ENCODE peak calls at places on chromosomes 6 and 20, in ten cellular contexts. Q is CD8-positive, alpha-beta T cell; C is ascending aorta; M is tibial nerve; U is keratinocyte; H is vagina; A is lung; D is ovary; T is fibroblast of lung; Y is left ventricle myocardium inferior. I is an unnamed sample.

GRCh38 chr20:43914697-43915208 is at the start of gene TOX2:
- DNase-seq in D (peak), Y (peak), H (no peak), A (no peak), Q (peak), C (no peak), T (peak), M (no peak), U (no peak), I (no peak)

GRCh38 chr6:127146935-127147334 is 28.5 kb downstream of the RSPO3 start:
- DNase-seq in U (no peak), C (no peak), H (no peak), M (no peak), T (peak), D (no peak), A (no peak), Q (no peak), Y (no peak), I (no peak)

GRCh38 chr6:34128045-34128444 is 17.8 kb downstream of the GRM4 start:
- DNase-seq in Q (no peak), M (no peak), C (no peak), H (no peak), Y (no peak), T (no peak), A (no peak), D (no peak), U (no peak), I (no peak)

GRCh38 chr6:134936476-134936875 is 13.4 kb downstream of the ALDH8A1 start:
- DNase-seq in C (no peak), U (no peak), Q (no peak), D (no peak), Y (no peak), M (no peak), H (no peak), T (peak), A (no peak), I (no peak)

GRCh38 chr6:111918825-111919224 is 45.6 kb upstream of the FYN start:
- DNase-seq in T (peak), D (no peak), M (no peak), U (no peak), Y (peak), Q (no peak), C (no peak), H (no peak), A (no peak), I (no peak)

GRCh38 chr20:59880198-59880597 is 53.2 kb downstream of the SYCP2 start:
- DNase-seq in M (no peak), Q (no peak), D (no peak), A (no peak), Y (no peak), T (no peak), C (no peak), H (no peak), U (no peak), I (no peak)

GRCh38 chr6:36548401-36548743 is 1.1 kb upstream of the STK38 start:
- DNase-seq in Y (no peak), D (no peak), H (no peak), C (no peak), Q (no peak), U (no peak), M (no peak), T (no peak), A (no peak), I (no peak)

GRCh38 chr6:100176321-100176950 is 182.4 kb upstream of the MCHR2 start:
- DNase-seq in Y (no peak), M (peak), U (no peak), H (no peak), C (no peak), T (peak), D (no peak), Q (no peak), A (no peak), I (no peak)

GRCh38 chr6:136236491-136237293 is 13.4 kb downstream of the MTFR2 start:
- DNase-seq in Y (no peak), U (no peak), A (no peak), Q (no peak), M (no peak), T (no peak), D (no peak), C (no peak), H (no peak), I (no peak)

GRCh38 chr6:169165561-169166300 is 87.9 kb downstream of the THBS2 start:
- DNase-seq in D (no peak), A (no peak), H (peak), M (no peak), U (no peak), Q (no peak), T (peak), C (no peak), Y (no peak), I (no peak)

GRCh38 chr20:1841554-1842140 is 53.6 kb upstream of the SIRPA start:
- DNase-seq in U (no peak), Y (no peak), C (no peak), H (no peak), M (no peak), D (no peak), T (no peak), A (no peak), Q (no peak), I (no peak)

GRCh38 chr6:37137881-37138568 is 31.9 kb upstream of the PIM1 start:
- DNase-seq in Y (no peak), C (no peak), A (no peak), M (no peak), Q (no peak), T (peak), H (no peak), D (peak), U (no peak), I (no peak)

GRCh38 chr20:40913224-40913821 is 115.3 kb upstream of the TOP1 start:
- DNase-seq in U (no peak), H (no peak), C (no peak), T (no peak), Y (no peak), A (no peak), M (no peak), D (no peak), Q (no peak), I (no peak)

GRCh38 chr6:104566411-104566810 is 293.3 kb downstream of the HACE1 start:
- DNase-seq in H (no peak), C (no peak), T (peak), U (no peak), D (no peak), M (no peak), Y (no peak), A (no peak), Q (no peak), I (no peak)

GRCh38 chr6:134632034-134632433 is 314.1 kb upstream of the SGK1 start:
- DNase-seq in D (no peak), M (no peak), Y (no peak), H (no peak), A (no peak), U (no peak), T (no peak), Q (no peak), C (no peak), I (no peak)

GRCh38 chr6:3194535-3195376 is 32.7 kb downstream of the TUBB2B start:
- DNase-seq in H (no peak), A (no peak), D (no peak), M (no peak), C (no peak), U (no peak), Y (no peak), T (peak), Q (no peak), I (peak)

GRCh38 chr20:35662541-35662940 is 2.2 kb downstream of the CPNE1 start:
- DNase-seq in T (no peak), D (no peak), Y (no peak), Q (no peak), U (no peak), C (no peak), M (no peak), A (no peak), H (no peak), I (no peak)

GRCh38 chr6:157273756-157274088 is 49.6 kb downstream of the TMEM242 start:
- DNase-seq in C (no peak), D (peak), Y (peak), T (peak), Q (peak), U (no peak), M (no peak), A (no peak), H (peak), I (peak)

GRCh38 chr6:3361312-3362037 is 95.4 kb downstream of the SLC22A23 start:
- DNase-seq in Q (no peak), U (no peak), M (no peak), Y (no peak), H (no peak), C (no peak), D (no peak), T (no peak), A (no peak), I (no peak)

GRCh38 chr20:62127799-62128198 is 5.5 kb downstream of the LSM14B start:
- DNase-seq in A (no peak), C (no peak), U (no peak), D (no peak), Q (no peak), M (no peak), H (no peak), Y (no peak), T (no peak), I (no peak)

GRCh38 chr20:64065973-64066341 is 3.0 kb downstream of the TCEA2 start:
- DNase-seq in C (no peak), M (no peak), Y (no peak), H (no peak), U (no peak), D (no peak), Q (peak), A (no peak), T (peak), I (no peak)

GRCh38 chr6:129651291-129651691 is 58.7 kb downstream of the ARHGAP18 start:
- DNase-seq in U (no peak), M (no peak), Y (no peak), Q (no peak), D (no peak), H (no peak), A (no peak), T (no peak), C (no peak), I (no peak)

GRCh38 chr20:57312138-57312537 is 17.5 kb upstream of the SPO11 start:
- DNase-seq in D (no peak), C (no peak), A (no peak), H (peak), U (no peak), M (no peak), T (no peak), Y (no peak), Q (no peak), I (peak)

GRCh38 chr6:5772634-5773230 is 234.0 kb downstream of the NRN1 start:
- DNase-seq in H (no peak), U (no peak), T (no peak), Y (no peak), C (no peak), Q (no peak), D (no peak), M (no peak), A (no peak), I (no peak)

GRCh38 chr6:158910484-158911075 is 89.4 kb downstream of the RSPH3 start:
- DNase-seq in Y (no peak), T (peak), Q (peak), M (no peak), C (no peak), A (peak), D (no peak), H (no peak), U (no peak), I (no peak)

GRCh38 chr6:84139311-84139710 is 88.1 kb downstream of the CEP162 start:
- DNase-seq in M (no peak), Y (no peak), U (no peak), D (no peak), T (no peak), A (no peak), C (no peak), H (no peak), Q (no peak), I (no peak)

GRCh38 chr6:104958720-104959452 is 2.0 kb downstream of the LIN28B start:
- DNase-seq in C (no peak), M (no peak), Q (no peak), D (no peak), T (no peak), U (no peak), A (no peak), H (no peak), Y (no peak), I (no peak)

GRCh38 chr6:75449625-75450206 is 43.9 kb downstream of the FILIP1 start:
- DNase-seq in H (no peak), A (no peak), D (no peak), Y (no peak), Q (no peak), M (no peak), C (no peak), T (peak), U (no peak), I (no peak)

GRCh38 chr6:145374566-145374965 is 360.8 kb downstream of the EPM2A start:
- DNase-seq in D (no peak), U (no peak), Q (no peak), M (no peak), T (no peak), A (no peak), H (no peak), Y (no peak), C (no peak), I (no peak)

GRCh38 chr6:143973097-143973979 is 34.7 kb downstream of the PLAGL1 start:
- DNase-seq in U (no peak), A (no peak), Y (no peak), T (no peak), D (no peak), M (no peak), C (no peak), H (no peak), Q (no peak), I (no peak)

GRCh38 chr6:125904871-125905270 is 51.7 kb upstream of the HINT3 start:
- DNase-seq in T (peak), Y (no peak), U (peak), C (no peak), A (no peak), Q (peak), M (no peak), H (no peak), D (no peak), I (peak)

GRCh38 chr6:7390218-7390878 is 740 bp downstream of the RIOK1 start:
- DNase-seq in D (no peak), C (no peak), M (no peak), H (no peak), A (no peak), Q (peak), T (no peak), Y (no peak), U (no peak), I (no peak)

GRCh38 chr6:106974337-106974998 is at the start of gene CD24:
- DNase-seq in C (no peak), T (peak), A (no peak), Y (no peak), M (no peak), D (no peak), Q (no peak), H (no peak), U (peak), I (no peak)

DNA sequence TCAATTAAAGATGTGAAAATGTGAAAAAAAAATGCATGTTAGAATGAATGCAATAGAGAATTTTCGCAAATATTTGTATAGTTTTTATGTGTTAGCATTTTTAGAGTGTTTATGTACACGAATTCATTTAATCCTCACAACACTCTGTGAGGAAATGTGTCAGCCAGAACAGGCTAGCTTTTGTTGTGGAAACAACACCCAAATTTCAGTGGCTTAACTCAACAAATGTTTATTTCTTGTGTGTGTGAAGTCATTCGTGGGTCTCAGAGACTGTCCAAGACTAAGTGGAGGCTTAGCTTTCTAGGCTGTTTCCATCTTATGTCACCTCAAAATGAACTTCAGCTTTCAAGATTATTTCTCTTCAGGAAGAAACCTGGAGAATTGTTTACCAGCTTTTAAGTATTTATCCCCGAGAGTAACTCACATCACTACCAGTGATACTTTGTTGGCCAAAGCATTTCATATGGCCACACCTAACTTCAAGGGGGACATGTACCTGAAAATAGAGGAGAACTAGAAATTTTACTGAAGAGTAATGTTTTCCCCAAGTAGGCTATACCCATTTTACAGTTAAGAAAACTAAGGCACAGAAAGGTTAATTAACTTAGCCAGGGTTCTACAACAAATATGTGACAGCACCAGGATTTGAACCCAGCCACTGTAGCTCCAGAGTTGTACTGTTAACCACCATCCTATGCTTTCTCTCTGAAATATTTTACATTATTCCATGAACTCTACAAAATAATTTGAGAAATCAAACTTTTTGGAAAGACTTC is 306.1 kb downstream of the QKI start:
- DNase-seq in U (no peak), Q (no peak), Y (no peak), C (no peak), M (no peak), D (no peak), A (no peak), H (no peak), T (no peak), I (no peak)
- H3K4me3 ChIP-seq in U (no peak), Q (no peak), Y (no peak), C (no peak), M (no peak), D (no peak), A (no peak), H (no peak), T (no peak), I (no peak)

GRCh38 chr20:46758929-46759669 is 49.6 kb downstream of the SLC2A10 start:
- DNase-seq in H (no peak), Y (no peak), T (no peak), A (no peak), Q (no peak), M (no peak), U (no peak), D (no peak), C (no peak), I (no peak)
- H3K4me3 ChIP-seq in H (no peak), Y (no peak), T (no peak), A (no peak), Q (no peak), M (no peak), U (no peak), D (no peak), C (no peak), I (no peak)

DNA sequence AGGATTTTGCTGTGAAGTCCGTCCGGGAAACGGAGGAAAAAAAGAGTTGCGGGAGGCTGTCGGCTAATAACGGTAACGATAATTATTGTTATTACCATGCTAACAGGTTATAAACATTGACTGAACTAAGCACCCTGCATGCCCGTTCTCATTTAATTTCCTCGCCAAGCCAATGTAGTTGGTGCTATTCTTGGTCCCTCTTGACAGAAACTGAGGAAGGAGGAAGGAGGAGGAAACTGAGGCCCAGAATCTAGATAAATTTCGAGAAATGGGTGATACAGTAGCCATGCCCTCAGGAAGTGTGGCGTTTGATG is 417 bp downstream of the TPX2 start:
- DNase-seq in U (no peak), T (no peak), A (no peak), M (no peak), H (no peak), D (no peak), Y (no peak), Q (no peak), C (no peak), I (no peak)
- H3K4me3 ChIP-seq in U (peak), T (peak), A (peak), M (peak), H (peak), D (peak), Y (peak), Q (peak), C (peak), I (no peak)

GRCh38 chr6:165659945-165660862 is 2.8 kb downstream of the PDE10A start:
- DNase-seq in H (no peak), M (no peak), T (no peak), U (no peak), Q (no peak), C (no peak), A (no peak), Y (no peak), D (peak), I (no peak)
- H3K4me3 ChIP-seq in H (peak), M (peak), T (no peak), U (no peak), Q (no peak), C (peak), A (peak), Y (peak), D (peak), I (peak)

GRCh38 chr6:1390805-1391511 is 1.6 kb downstream of the FOXF2 start:
- DNase-seq in U (no peak), T (no peak), Y (no peak), Q (no peak), M (no peak), H (no peak), A (no peak), D (no peak), C (no peak), I (no peak)
- H3K4me3 ChIP-seq in U (no peak), T (peak), Y (peak), Q (no peak), M (peak), H (peak), A (peak), D (no peak), C (peak), I (no peak)